ENCODE peak calls at places on chromosomes 13 and 19, in seven cellular contexts. S, B, K, V, H, U and R are unnamed samples.

GRCh38 chr13:112052213-112052612 is 14.7 kb upstream of the SOX1 start:
- DNase-seq in S (no peak), B (no peak), U (no peak), H (no peak), V (no peak), K (no peak), R (no peak)

GRCh38 chr13:49716615-49717014 is 25.3 kb upstream of the EBPL start:
- DNase-seq in U (no peak), S (no peak), B (no peak), H (no peak), V (no peak), K (no peak), R (no peak)

GRCh38 chr19:16824658-16825311 is 4.4 kb upstream of the SIN3B start:
- DNase-seq in K (peak), H (no peak), V (no peak), B (peak), S (no peak), U (peak), R (no peak)

GRCh38 chr19:55516878-55517620 is 19.9 kb downstream of the SBK2 start:
- DNase-seq in S (peak), B (peak), V (peak), U (peak), H (peak), K (peak), R (peak)

GRCh38 chr13:86572115-86572514 is 772.9 kb upstream of the SLITRK6 start:
- DNase-seq in V (peak), B (peak), H (no peak), U (peak), S (no peak), K (peak), R (no peak)

GRCh38 chr13:97223711-97224461 is 1.8 kb downstream of the MBNL2 start:
- DNase-seq in S (peak), U (peak), V (peak), K (peak), H (peak), B (peak), R (no peak)

GRCh38 chr13:38636756-38637155 is 50.1 kb upstream of the FREM2 start:
- DNase-seq in K (no peak), S (no peak), H (no peak), U (no peak), B (peak), V (no peak), R (no peak)

GRCh38 chr13:114115191-114115671 is 17.2 kb downstream of the RASA3 start:
- DNase-seq in B (peak), H (peak), S (peak), K (peak), V (peak), U (peak), R (no peak)

GRCh38 chr13:34391071-34391470 is 551.0 kb upstream of the NBEA start:
- DNase-seq in K (peak), B (peak), S (no peak), V (no peak), H (no peak), U (peak), R (no peak)

GRCh38 chr13:28582225-28582891 is 76.6 kb upstream of the POMP start:
- DNase-seq in V (peak), S (no peak), K (no peak), H (no peak), B (no peak), U (peak), R (no peak)

GRCh38 chr13:67120872-67121531 is 109.1 kb downstream of the PCDH9 start:
- DNase-seq in H (no peak), S (no peak), U (no peak), K (no peak), B (peak), V (no peak), R (no peak)

GRCh38 chr19:18780081-18780480 is 11.0 kb downstream of the COMP start:
- DNase-seq in H (no peak), K (no peak), B (no peak), S (no peak), V (no peak), U (no peak), R (no peak)

GRCh38 chr13:73268306-73268705 is 209.5 kb downstream of the KLF5 start:
- DNase-seq in U (peak), S (no peak), K (peak), H (peak), B (peak), V (peak), R (no peak)

GRCh38 chr13:18962168-18962734 is 219.4 kb downstream of the TUBA3C start:
- DNase-seq in H (no peak), K (no peak), S (no peak), V (no peak), U (no peak), B (no peak), R (no peak)

GRCh38 chr19:42989851-42990250 is 36.4 kb downstream of the PSG11 start:
- DNase-seq in B (peak), S (no peak), H (no peak), K (no peak), V (no peak), U (no peak), R (no peak)

GRCh38 chr13:99949657-99950413 is 21.7 kb downstream of the ZIC5 start:
- DNase-seq in K (no peak), S (no peak), U (no peak), H (no peak), B (no peak), V (no peak), R (no peak)
- H3K4me3 ChIP-seq in K (no peak), S (no peak), U (no peak), H (no peak), B (no peak), V (no peak), R (no peak)

DNA sequence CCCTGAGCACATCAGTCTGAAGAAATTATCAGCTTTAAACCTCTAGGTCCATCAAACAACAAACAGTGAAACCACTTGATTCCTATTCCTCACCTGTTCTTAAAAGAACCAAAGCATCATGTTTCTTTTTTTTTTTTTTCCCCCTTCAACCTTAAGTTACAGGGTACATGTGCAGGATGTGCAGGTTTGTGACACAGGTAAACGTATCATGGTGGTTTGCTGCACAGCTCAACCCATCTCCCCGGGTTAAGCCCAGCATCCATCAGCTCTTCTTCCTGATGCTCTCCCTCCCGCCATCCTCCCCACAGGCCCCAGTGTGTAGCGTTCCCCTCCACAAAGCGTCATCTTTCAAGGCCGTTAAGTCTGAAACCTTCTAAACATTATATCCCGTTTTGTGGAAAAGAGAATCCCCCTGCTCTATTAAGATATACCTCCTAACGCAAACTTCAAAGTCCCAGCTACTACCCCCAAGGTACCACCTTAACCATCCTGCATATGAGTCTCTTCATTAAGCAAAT is 10.9 kb downstream of the USP12 start:
- DNase-seq in K (no peak), B (no peak), H (no peak), S (no peak), V (no peak), U (no peak), R (no peak)
- H3K4me3 ChIP-seq in K (no peak), B (no peak), H (no peak), S (no peak), V (no peak), U (no peak), R (no peak)

DNA sequence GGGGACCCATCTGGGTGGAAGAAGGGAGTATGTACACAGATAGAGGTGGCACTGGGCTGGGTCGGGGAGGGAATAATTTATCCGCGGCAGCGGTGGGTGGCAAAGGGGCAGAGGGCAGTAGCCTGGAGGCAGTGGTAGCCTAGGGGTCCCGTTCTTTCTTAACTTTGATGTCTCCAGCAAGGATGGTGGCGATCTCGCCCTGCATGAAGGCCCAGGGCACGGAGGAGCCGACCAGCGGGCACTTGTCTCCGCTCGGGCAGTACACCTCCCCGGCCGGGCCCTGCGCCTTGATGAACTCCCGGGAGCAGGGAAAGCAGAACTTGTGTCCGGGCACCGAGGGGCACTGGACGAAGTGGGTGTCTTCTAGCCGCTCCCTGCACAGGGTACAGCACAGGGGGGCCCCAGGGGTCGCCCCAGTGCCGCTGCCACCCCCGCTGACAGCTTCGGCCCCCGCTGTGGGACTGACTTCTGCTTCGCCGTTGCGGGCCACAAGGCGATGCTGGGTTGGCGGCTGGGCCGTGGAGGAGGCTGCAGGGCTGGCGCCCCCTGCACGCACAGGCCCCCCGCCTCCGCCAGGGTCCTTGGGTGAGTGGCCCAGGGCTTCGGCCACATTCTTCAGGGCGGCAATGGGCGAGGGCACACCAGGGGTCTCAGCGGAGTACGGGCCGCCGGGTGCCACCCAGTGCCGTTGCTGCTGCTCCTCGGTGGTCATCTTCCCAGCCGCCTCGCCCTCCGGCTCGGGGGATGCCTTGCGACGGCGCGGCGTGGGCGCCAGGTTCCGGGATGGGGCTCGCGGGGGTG is 1.9 kb downstream of the IRF2BP1 start:
- DNase-seq in K (no peak), U (no peak), H (no peak), B (no peak), V (no peak), S (no peak), R (no peak)
- H3K4me3 ChIP-seq in K (peak), U (no peak), H (no peak), B (peak), V (no peak), S (no peak), R (no peak)

DNA sequence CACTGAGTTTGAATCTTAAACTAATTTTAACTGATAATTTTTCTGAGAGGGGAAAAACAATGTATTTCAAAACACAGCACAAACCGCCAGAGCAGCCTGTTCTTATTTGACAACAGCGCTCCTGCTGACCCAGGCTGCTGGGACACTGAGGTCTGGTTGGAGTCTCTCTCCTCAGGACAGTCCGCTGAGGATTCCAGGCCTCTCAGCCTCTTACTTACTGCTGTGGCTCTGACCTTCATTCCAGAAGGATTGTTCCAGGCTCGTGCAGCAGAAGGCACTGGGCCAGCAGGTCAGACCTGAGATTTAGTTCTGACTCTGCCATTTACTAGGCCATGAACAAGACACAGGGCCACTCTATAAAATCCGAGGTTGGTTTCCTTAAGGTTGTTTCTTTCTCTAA is 393.6 kb downstream of the TDRD3 start:
- DNase-seq in U (no peak), B (no peak), K (no peak), V (no peak), S (no peak), H (no peak), R (no peak)
- H3K4me3 ChIP-seq in U (no peak), B (no peak), K (no peak), V (no peak), S (no peak), H (no peak), R (no peak)

GRCh38 chr13:20231839-20232555 is at the start of gene GJB6:
- DNase-seq in B (peak), V (no peak), K (peak), H (no peak), S (no peak), U (no peak), R (no peak)

GRCh38 chr13:20230913-20231838 is 943 bp downstream of the GJB6 start:
- DNase-seq in U (no peak), B (no peak), S (no peak), V (no peak), H (no peak), K (no peak), R (no peak)

GRCh38 chr13:20227288-20227687 is 4.8 kb downstream of the GJB6 start:
- DNase-seq in H (no peak), S (no peak), U (no peak), K (no peak), B (no peak), V (no peak), R (no peak)

GRCh38 chr13:20227730-20228129 is 4.4 kb downstream of the GJB6 start:
- DNase-seq in B (no peak), K (no peak), V (no peak), U (no peak), S (no peak), H (no peak), R (no peak)

GRCh38 chr13:20232556-20233277 is 598 bp upstream of the GJB6 start:
- DNase-seq in B (no peak), V (no peak), U (no peak), S (no peak), H (no peak), K (no peak), R (no peak)
- H3K4me3 ChIP-seq in B (peak), V (no peak), U (peak), S (no peak), H (peak), K (no peak), R (peak)

GRCh38 chr13:43441464-43441863 is 345.3 kb downstream of the ENOX1 start:
- DNase-seq in U (no peak), K (no peak), V (no peak), S (no peak), B (no peak), H (no peak), R (no peak)

GRCh38 chr13:43444085-43444484 is 342.7 kb downstream of the ENOX1 start:
- DNase-seq in H (no peak), S (no peak), U (no peak), K (no peak), V (no peak), B (no peak), R (no peak)

GRCh38 chr13:43445651-43446050 is 341.1 kb downstream of the ENOX1 start:
- DNase-seq in S (no peak), U (peak), K (no peak), H (no peak), B (no peak), V (peak), R (no peak)

GRCh38 chr13:43446126-43446525 is 340.6 kb downstream of the ENOX1 start:
- DNase-seq in B (no peak), K (peak), H (no peak), V (no peak), U (no peak), S (no peak), R (no peak)

DNA sequence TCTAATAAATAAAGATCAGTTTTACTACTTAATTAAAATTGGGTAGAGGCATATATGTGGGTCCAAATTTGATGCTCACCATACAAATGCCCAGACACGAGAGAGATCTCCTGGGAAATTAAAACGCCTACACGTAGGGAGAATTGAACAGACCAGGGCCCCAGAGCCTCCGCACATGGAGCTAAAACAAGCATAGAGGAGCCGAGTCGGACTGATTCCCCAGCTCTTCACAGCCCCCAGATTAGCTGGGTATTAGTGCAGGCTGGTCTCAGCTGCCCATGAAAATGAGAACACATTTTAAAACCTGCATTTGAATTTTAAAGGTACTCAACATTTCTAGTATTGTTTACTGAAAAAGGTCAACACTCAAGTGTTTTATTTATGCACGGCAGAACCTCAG is 344.9 kb downstream of the ENOX1 start:
- DNase-seq in V (no peak), S (no peak), H (no peak), B (no peak), K (no peak), U (no peak), R (no peak)
- H3K4me3 ChIP-seq in V (no peak), S (no peak), H (no peak), B (no peak), K (no peak), U (no peak), R (no peak)